ENCODE peak calls at places on chromosome 19, in eight cellular contexts. B is upper lobe of left lung, L is HepG2, R is stomach, G is HCT116, K is esophagus muscularis mucosa, W is sigmoid colon, U is endothelial cell of umbilical vein. D is an unnamed sample. For H3K4me1, the result is how much of the 10 kb centered on the place peaks cover.

GRCh38 chr19:36573948-36574726 is 1.0 kb upstream of the ZNF529 start:
- DNase-seq in U (peak), G (no peak), L (peak), K (no peak), W (no peak), R (peak), B (peak), D (no peak)

GRCh38 chr19:44072543-44073401 is 813 bp downstream of the ZNF284 start:
- DNase-seq in L (no peak), B (no peak), K (no peak), W (no peak), R (no peak), G (no peak), U (no peak), D (no peak)

GRCh38 chr19:44839272-44839671 is 6.8 kb upstream of the NECTIN2 start:
- DNase-seq in R (no peak), U (no peak), K (no peak), L (no peak), W (no peak), G (no peak), B (no peak), D (no peak)

GRCh38 chr19:50328257-50329145 is 676 bp downstream of the KCNC3 start:
- DNase-seq in U (peak), W (no peak), G (no peak), B (no peak), L (no peak), K (no peak), R (no peak), D (no peak)

GRCh38 chr19:35222373-35223005 is 6.0 kb downstream of the FAM187B start:
- DNase-seq in W (no peak), G (no peak), U (no peak), L (no peak), K (peak), B (no peak), R (no peak), D (no peak)

GRCh38 chr19:55031178-55031577 is 6.9 kb downstream of the GP6 start:
- DNase-seq in R (no peak), K (no peak), L (no peak), B (no peak), U (no peak), G (no peak), W (peak), D (no peak)

GRCh38 chr19:36605839-36606478 is 846 bp downstream of the ZNF382 start:
- DNase-seq in R (no peak), L (no peak), K (no peak), W (no peak), B (no peak), U (peak), G (no peak), D (no peak)

GRCh38 chr19:7928741-7929701 is 3.1 kb upstream of the CTXN1 start:
- DNase-seq in W (peak), B (no peak), R (no peak), G (no peak), L (peak), U (peak), K (no peak), D (peak)

GRCh38 chr19:3471954-3472655 is 8.2 kb downstream of the SMIM24 start:
- DNase-seq in U (peak), K (no peak), L (no peak), R (peak), W (no peak), B (no peak), G (no peak), D (peak)

GRCh38 chr19:50204811-50205675 is 1.6 kb downstream of the MYH14 start:
- DNase-seq in W (no peak), L (peak), B (peak), U (no peak), G (peak), K (no peak), R (peak), D (peak)

GRCh38 chr19:35154535-35155406 is at the start of gene FXYD5:
- DNase-seq in G (no peak), K (no peak), B (peak), R (peak), W (peak), L (no peak), U (peak), D (no peak)

GRCh38 chr19:5292843-5293606 is 47.6 kb downstream of the PTPRS start:
- DNase-seq in U (peak), B (peak), W (peak), L (no peak), R (peak), G (no peak), K (no peak), D (peak)

GRCh38 chr19:30249911-30250310 is 122.3 kb upstream of the ZNF536 start:
- DNase-seq in U (no peak), B (no peak), G (no peak), R (no peak), K (no peak), L (no peak), W (no peak), D (no peak)

GRCh38 chr19:4829001-4829712 is 2.4 kb downstream of the TICAM1 start:
- DNase-seq in U (no peak), R (peak), G (no peak), L (peak), K (no peak), W (no peak), B (no peak), D (no peak)

GRCh38 chr19:2695288-2695866 is 7.1 kb downstream of the GNG7 start:
- DNase-seq in K (no peak), U (peak), B (peak), G (no peak), L (no peak), R (no peak), W (no peak), D (no peak)

GRCh38 chr19:55460670-55461258 is 678 bp downstream of the ISOC2 start:
- DNase-seq in L (peak), B (peak), K (peak), W (peak), U (peak), R (peak), G (no peak), D (peak)

GRCh38 chr19:27741236-27741635 is 1471.7 kb downstream of the UQCRFS1 start:
- DNase-seq in U (no peak), B (no peak), G (no peak), R (peak), L (no peak), K (peak), W (peak), D (no peak)

GRCh38 chr19:5448374-5448773 is 6.8 kb upstream of the ZNRF4 start:
- DNase-seq in U (no peak), R (peak), K (no peak), G (no peak), W (no peak), L (no peak), B (no peak), D (no peak)

GRCh38 chr19:44757735-44758505 is 9.4 kb downstream of the BCL3 start:
- DNase-seq in W (peak), U (peak), B (peak), K (no peak), G (no peak), L (no peak), R (peak), D (no peak)

GRCh38 chr19:342128-342455 is 2.5 kb downstream of the MIER2 start:
- DNase-seq in U (no peak), G (no peak), K (no peak), R (no peak), W (peak), B (peak), L (no peak), D (no peak)

GRCh38 chr19:41815301-41815700 is 18.9 kb downstream of the CEACAM3 start:
- DNase-seq in L (no peak), K (no peak), U (no peak), B (no peak), R (no peak), G (no peak), W (no peak), D (no peak)

GRCh38 chr19:32674153-32674958 is 624 bp downstream of the ANKRD27 start:
- DNase-seq in G (no peak), W (no peak), K (no peak), B (peak), U (peak), L (no peak), R (no peak), D (no peak)

GRCh38 chr19:18282788-18283141 is 1.3 kb upstream of the JUND start:
- DNase-seq in W (no peak), U (no peak), L (peak), G (no peak), B (no peak), R (no peak), K (no peak), D (no peak)

GRCh38 chr19:16914421-16914820 is 25.6 kb downstream of the F2RL3 start:
- DNase-seq in W (peak), R (no peak), L (no peak), G (no peak), U (no peak), B (no peak), K (no peak), D (no peak)

GRCh38 chr19:15421726-15422260 is 3.0 kb upstream of the AKAP8L start:
- DNase-seq in R (peak), W (no peak), L (no peak), U (no peak), G (no peak), K (no peak), B (no peak), D (peak)

GRCh38 chr19:47269596-47269995 is 5.1 kb upstream of the INAFM1 start:
- DNase-seq in B (no peak), W (no peak), U (no peak), R (no peak), G (no peak), L (no peak), K (no peak), D (no peak)

GRCh38 chr19:35767288-35768081 is 7.9 kb upstream of the ARHGAP33 start:
- DNase-seq in U (no peak), W (no peak), K (no peak), B (no peak), G (no peak), L (peak), R (no peak), D (no peak)

GRCh38 chr19:16771618-16772017 is 52.0 kb downstream of the NWD1 start:
- DNase-seq in W (peak), K (peak), R (peak), L (peak), B (peak), U (peak), G (peak), D (peak)

GRCh38 chr19:2952953-2953481 is 8.2 kb upstream of the ZNF77 start:
- DNase-seq in G (no peak), W (no peak), B (peak), K (no peak), L (peak), U (no peak), R (peak), D (peak)

GRCh38 chr19:35643255-35644205 is 2.0 kb downstream of the ETV2 start:
- DNase-seq in K (peak), R (peak), W (peak), U (peak), G (peak), L (peak), B (peak), D (peak)

GRCh38 chr19:44634785-44635184 is 8.9 kb upstream of the PVR start:
- DNase-seq in G (no peak), K (no peak), U (no peak), L (no peak), B (no peak), R (no peak), W (no peak), D (no peak)

GRCh38 chr19:17220207-17220758 is 5.1 kb downstream of the USE1 start:
- DNase-seq in R (no peak), K (no peak), L (no peak), W (no peak), G (no peak), B (no peak), U (peak), D (no peak)

GRCh38 chr19:55459950-55460657 is 1.3 kb downstream of the ISOC2 start:
- DNase-seq in B (no peak), R (no peak), U (peak), K (no peak), G (no peak), L (peak), W (no peak), D (no peak)

GRCh38 chr19:9456018-9456689 is 20.8 kb upstream of the ZNF266 start:
- DNase-seq in U (no peak), L (no peak), G (no peak), B (no peak), R (no peak), K (no peak), W (no peak), D (no peak)
- TF ChIP-seq POLR2A in U (no peak), L (no peak), G (no peak), B (no peak), R (no peak), K (no peak), W (no peak), D (no peak)

GRCh38 chr19:48480476-48481190 is 11.5 kb downstream of the CYTH2 start:
- DNase-seq in G (no peak), W (no peak), B (no peak), K (no peak), L (no peak), U (peak), R (no peak), D (no peak)
- TF ChIP-seq POLR2AphosphoS5 in G (no peak), W (peak), B (peak), K (peak), L (no peak), U (no peak), R (no peak), D (no peak)

GRCh38 chr19:13882841-13883240 is 5.9 kb downstream of the NANOS3 start:
- DNase-seq in W (no peak), U (no peak), L (no peak), K (no peak), R (no peak), G (no peak), B (no peak), D (no peak)
- H3K4me1 ChIP-seq in W (under half), U (under half), L (half or more), K (under half), R (half or more), G (under half), B (under half), D (under half)

GRCh38 chr19:40565910-40566495 is 10.7 kb upstream of the SHKBP1 start:
- DNase-seq in W (no peak), G (no peak), B (no peak), K (no peak), R (no peak), U (no peak), L (no peak), D (no peak)

GRCh38 chr19:40570313-40571004 is 6.2 kb upstream of the SHKBP1 start:
- DNase-seq in B (peak), U (peak), L (peak), R (peak), W (peak), K (peak), G (peak), D (peak)

GRCh38 chr19:40565355-40565754 is 11.3 kb upstream of the SHKBP1 start:
- DNase-seq in B (no peak), K (no peak), G (no peak), L (no peak), R (no peak), W (no peak), U (no peak), D (no peak)

GRCh38 chr19:40567040-40567749 is 9.5 kb upstream of the SHKBP1 start:
- DNase-seq in U (no peak), R (no peak), W (no peak), K (no peak), L (no peak), B (no peak), G (no peak), D (no peak)

GRCh38 chr19:40567750-40568494 is 8.8 kb upstream of the SHKBP1 start:
- DNase-seq in L (no peak), G (no peak), R (no peak), W (no peak), U (no peak), B (no peak), K (no peak), D (no peak)
- TF ChIP-seq POLR2A in L (no peak), G (no peak), R (no peak), W (no peak), U (no peak), B (no peak), K (no peak), D (no peak)

GRCh38 chr19:11658954-11659353 is 61.7 kb downstream of the ZNF627 start:
- DNase-seq in W (no peak), U (no peak), G (no peak), R (no peak), B (no peak), K (no peak), L (no peak), D (peak)
- TF ChIP-seq POLR2AphosphoS5 in W (no peak), U (no peak), G (no peak), R (no peak), B (no peak), K (no peak), L (no peak), D (peak)

DNA sequence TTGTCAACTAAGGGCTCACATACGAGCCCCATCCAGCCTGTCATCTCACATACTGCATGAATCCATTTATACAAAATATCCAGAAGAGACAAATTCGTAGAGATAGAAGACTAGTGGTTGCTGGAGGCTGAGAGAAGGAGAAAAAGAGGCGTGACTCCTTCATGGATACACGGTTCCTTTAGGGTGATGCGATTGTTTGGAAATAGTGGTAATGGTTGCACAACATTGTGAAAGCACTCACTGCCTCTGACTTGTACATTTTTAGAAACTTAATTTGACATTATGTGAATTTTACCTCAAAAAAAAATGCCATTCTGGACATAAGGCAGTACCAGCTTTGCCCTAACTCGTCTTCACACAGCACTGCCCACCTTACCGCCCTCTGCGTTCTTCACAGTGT is 27.3 kb downstream of the IGFL1 start:
- DNase-seq in L (no peak), K (no peak), B (no peak), R (no peak), G (no peak), W (no peak), U (no peak), D (no peak)
- H3K4me1 ChIP-seq in L (under half), K (under half), B (under half), R (under half), G (under half), W (under half), U (under half), D (under half)